ENCODE peak calls at places on chromosomes 7 and 10, in eight cellular contexts. One of them, this sample, is unnamed.

GRCh38 chr10:80094236-80094635 is 15.8 kb downstream of the TMEM254 start:
- DNase-seq in suprapubic skin: no peak
- DNase-seq in right cardiac atrium: no peak
- DNase-seq in psoas muscle: no peak
- DNase-seq in CD4-positive, alpha-beta memory T cell: no peak
- DNase-seq in fibroblast of lung: no peak
- DNase-seq in transverse colon: no peak
- DNase-seq in H9: no peak
- DNase-seq in this sample: no peak

GRCh38 chr7:55594414-55594813 is 22.1 kb upstream of the VOPP1 start:
- DNase-seq in CD4-positive, alpha-beta memory T cell: no peak
- DNase-seq in H9: peak; percentile 31
- DNase-seq in transverse colon: no peak
- DNase-seq in suprapubic skin: no peak
- DNase-seq in right cardiac atrium: no peak
- DNase-seq in psoas muscle: no peak
- DNase-seq in fibroblast of lung: no peak
- DNase-seq in this sample: no peak

GRCh38 chr10:26481914-26482550 is 43.9 kb downstream of the APBB1IP start:
- DNase-seq in fibroblast of lung: no peak
- DNase-seq in CD4-positive, alpha-beta memory T cell: peak; percentile 70
- DNase-seq in H9: no peak
- DNase-seq in suprapubic skin: no peak
- DNase-seq in psoas muscle: no peak
- DNase-seq in right cardiac atrium: no peak
- DNase-seq in transverse colon: peak; percentile 18
- DNase-seq in this sample: no peak

GRCh38 chr7:142134944-142135343 is 23.4 kb downstream of the MGAM2 start:
- DNase-seq in H9: no peak
- DNase-seq in right cardiac atrium: no peak
- DNase-seq in CD4-positive, alpha-beta memory T cell: no peak
- DNase-seq in fibroblast of lung: no peak
- DNase-seq in transverse colon: peak; percentile 13
- DNase-seq in suprapubic skin: no peak
- DNase-seq in psoas muscle: no peak
- DNase-seq in this sample: no peak

GRCh38 chr10:75398630-75399460 is 2.7 kb downstream of the ZNF503 start:
- DNase-seq in fibroblast of lung: peak; percentile 57
- DNase-seq in right cardiac atrium: peak; percentile 71
- DNase-seq in psoas muscle: peak; percentile 68
- DNase-seq in H9: peak; percentile 67
- DNase-seq in transverse colon: peak; percentile 22
- DNase-seq in suprapubic skin: no peak
- DNase-seq in CD4-positive, alpha-beta memory T cell: no peak
- DNase-seq in this sample: no peak

GRCh38 chr10:71713135-71714040 is 6.2 kb downstream of the C10orf105 start:
- DNase-seq in H9: no peak
- DNase-seq in right cardiac atrium: peak; percentile 97
- DNase-seq in transverse colon: peak; percentile 69
- DNase-seq in psoas muscle: peak; percentile 89
- DNase-seq in suprapubic skin: peak; percentile 95
- DNase-seq in fibroblast of lung: peak; percentile 79
- DNase-seq in CD4-positive, alpha-beta memory T cell: peak; percentile 51
- DNase-seq in this sample: peak; percentile 61

GRCh38 chr10:14449293-14449815 is 118.6 kb upstream of the FRMD4A start:
- DNase-seq in CD4-positive, alpha-beta memory T cell: no peak
- DNase-seq in transverse colon: no peak
- DNase-seq in suprapubic skin: no peak
- DNase-seq in right cardiac atrium: no peak
- DNase-seq in fibroblast of lung: no peak
- DNase-seq in psoas muscle: no peak
- DNase-seq in H9: no peak
- DNase-seq in this sample: no peak

GRCh38 chr10:133189726-133190125 is 29.7 kb downstream of the KNDC1 start:
- DNase-seq in CD4-positive, alpha-beta memory T cell: no peak
- DNase-seq in right cardiac atrium: peak; percentile 33
- DNase-seq in H9: no peak
- DNase-seq in transverse colon: no peak
- DNase-seq in fibroblast of lung: no peak
- DNase-seq in suprapubic skin: no peak
- DNase-seq in psoas muscle: no peak
- DNase-seq in this sample: no peak

GRCh38 chr10:5565671-5566581 is 41.2 kb downstream of the CALML3 start:
- DNase-seq in psoas muscle: peak; percentile 41
- DNase-seq in suprapubic skin: peak; percentile 56
- DNase-seq in fibroblast of lung: no peak
- DNase-seq in CD4-positive, alpha-beta memory T cell: no peak
- DNase-seq in transverse colon: peak; percentile 5
- DNase-seq in right cardiac atrium: no peak
- DNase-seq in H9: no peak
- DNase-seq in this sample: no peak

GRCh38 chr10:116688241-116688711 is 54.1 kb downstream of the HSPA12A start:
- DNase-seq in transverse colon: no peak
- DNase-seq in CD4-positive, alpha-beta memory T cell: no peak
- DNase-seq in fibroblast of lung: peak; percentile 63
- DNase-seq in suprapubic skin: no peak
- DNase-seq in psoas muscle: no peak
- DNase-seq in H9: no peak
- DNase-seq in right cardiac atrium: peak; percentile 69
- DNase-seq in this sample: no peak

GRCh38 chr7:36149694-36150452 is 3.2 kb upstream of the EEPD1 start:
- DNase-seq in CD4-positive, alpha-beta memory T cell: no peak
- DNase-seq in H9: no peak
- DNase-seq in suprapubic skin: no peak
- DNase-seq in transverse colon: no peak
- DNase-seq in psoas muscle: no peak
- DNase-seq in fibroblast of lung: no peak
- DNase-seq in right cardiac atrium: no peak
- DNase-seq in this sample: no peak

GRCh38 chr10:34522542-34522941 is 292.6 kb downstream of the PARD3 start:
- DNase-seq in transverse colon: no peak
- DNase-seq in fibroblast of lung: peak; percentile 67
- DNase-seq in right cardiac atrium: no peak
- DNase-seq in CD4-positive, alpha-beta memory T cell: no peak
- DNase-seq in psoas muscle: no peak
- DNase-seq in H9: no peak
- DNase-seq in suprapubic skin: no peak
- DNase-seq in this sample: no peak

GRCh38 chr7:30005511-30005910 is 15.9 kb upstream of the SCRN1 start:
- DNase-seq in suprapubic skin: no peak
- DNase-seq in transverse colon: no peak
- DNase-seq in right cardiac atrium: no peak
- DNase-seq in psoas muscle: no peak
- DNase-seq in fibroblast of lung: no peak
- DNase-seq in CD4-positive, alpha-beta memory T cell: no peak
- DNase-seq in H9: no peak
- DNase-seq in this sample: no peak

GRCh38 chr7:32496052-32496813 is 944 bp downstream of the AVL9 start:
- DNase-seq in psoas muscle: no peak
- DNase-seq in suprapubic skin: no peak
- DNase-seq in H9: no peak
- DNase-seq in transverse colon: no peak
- DNase-seq in fibroblast of lung: peak; percentile 8
- DNase-seq in right cardiac atrium: no peak
- DNase-seq in CD4-positive, alpha-beta memory T cell: no peak
- DNase-seq in this sample: no peak

GRCh38 chr10:21349912-21350286 is 175.6 kb downstream of the SKIDA1 start:
- DNase-seq in H9: no peak
- DNase-seq in CD4-positive, alpha-beta memory T cell: no peak
- DNase-seq in psoas muscle: no peak
- DNase-seq in right cardiac atrium: no peak
- DNase-seq in suprapubic skin: no peak
- DNase-seq in fibroblast of lung: no peak
- DNase-seq in transverse colon: no peak
- DNase-seq in this sample: no peak

GRCh38 chr7:38060637-38061036 is 117.4 kb upstream of the STARD3NL start:
- DNase-seq in fibroblast of lung: no peak
- DNase-seq in right cardiac atrium: no peak
- DNase-seq in H9: no peak
- DNase-seq in CD4-positive, alpha-beta memory T cell: no peak
- DNase-seq in psoas muscle: no peak
- DNase-seq in transverse colon: no peak
- DNase-seq in suprapubic skin: no peak
- DNase-seq in this sample: no peak

GRCh38 chr10:62047240-62047897 is 145.9 kb downstream of the ARID5B start:
- DNase-seq in CD4-positive, alpha-beta memory T cell: no peak
- DNase-seq in suprapubic skin: no peak
- DNase-seq in fibroblast of lung: no peak
- DNase-seq in H9: no peak
- DNase-seq in psoas muscle: no peak
- DNase-seq in transverse colon: no peak
- DNase-seq in right cardiac atrium: no peak
- DNase-seq in this sample: no peak

DNA sequence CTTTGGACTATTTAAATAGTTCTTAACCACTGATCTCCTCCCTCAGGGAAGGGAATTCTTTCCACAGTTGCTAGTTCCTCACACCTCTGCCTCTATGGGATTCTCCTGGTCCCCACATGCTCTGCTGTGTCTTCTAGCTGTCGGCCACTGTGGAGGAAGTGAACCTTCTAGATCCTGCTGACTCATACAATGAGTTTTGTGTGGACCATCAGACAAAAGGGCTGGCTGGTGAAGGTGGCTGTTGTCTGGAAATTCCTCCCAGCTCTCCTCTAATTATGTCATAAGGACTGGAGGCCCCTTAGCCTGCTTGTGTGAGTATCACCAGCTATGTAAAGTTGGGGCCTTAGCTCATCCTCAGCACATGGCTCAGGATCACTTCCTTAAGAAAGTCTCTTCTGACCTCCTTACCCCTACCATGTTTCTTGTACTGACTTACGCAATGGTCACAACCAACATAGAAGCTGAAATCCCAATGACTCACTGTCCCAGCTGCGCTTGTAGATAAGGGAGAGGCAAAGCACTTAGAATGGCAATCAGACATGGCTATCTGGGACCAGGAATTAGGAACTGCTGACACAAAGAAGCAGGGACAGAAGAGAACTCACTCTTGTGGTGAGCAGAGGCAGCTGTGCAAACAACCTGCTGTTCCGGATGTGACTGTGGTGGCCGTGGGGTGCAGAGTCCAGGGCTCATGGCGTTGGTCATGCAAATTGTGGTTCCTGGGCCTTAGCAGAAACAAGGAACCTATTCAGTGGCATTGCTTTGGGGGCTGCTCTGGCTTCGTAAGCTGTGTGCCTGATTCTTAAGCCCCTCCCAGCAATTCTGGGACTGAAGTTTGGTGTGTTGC is 2.5 kb upstream of the MACC1 start:
- DNase-seq in transverse colon: peak; percentile 90
- DNase-seq in CD4-positive, alpha-beta memory T cell: no peak
- DNase-seq in right cardiac atrium: peak; percentile 78
- DNase-seq in H9: peak; percentile 56
- DNase-seq in psoas muscle: peak; percentile 61
- DNase-seq in fibroblast of lung: peak; percentile 98
- DNase-seq in suprapubic skin: peak; percentile 72
- DNase-seq in this sample: peak; percentile 16
- H3K27ac ChIP-seq in transverse colon: peak overlapping the region; percentile 88
- H3K27ac ChIP-seq in CD4-positive, alpha-beta memory T cell: no peak overlapping the region
- H3K27ac ChIP-seq in right cardiac atrium: peak overlapping the region; percentile 62
- H3K27ac ChIP-seq in H9: no peak overlapping the region
- H3K27ac ChIP-seq in psoas muscle: no peak overlapping the region
- H3K27ac ChIP-seq in fibroblast of lung: peak overlapping the region; percentile 55
- H3K27ac ChIP-seq in suprapubic skin: peak overlapping the region; percentile 66
- H3K27ac ChIP-seq in this sample: peak overlapping the region; percentile 66

GRCh38 chr7:108600399-108600798 is 30.7 kb downstream of the DNAJB9 start:
- DNase-seq in transverse colon: no peak
- DNase-seq in fibroblast of lung: no peak
- DNase-seq in psoas muscle: no peak
- DNase-seq in right cardiac atrium: no peak
- DNase-seq in H9: no peak
- DNase-seq in suprapubic skin: no peak
- DNase-seq in CD4-positive, alpha-beta memory T cell: no peak
- DNase-seq in this sample: no peak

GRCh38 chr7:108598858-108599257 is 29.2 kb downstream of the DNAJB9 start:
- DNase-seq in right cardiac atrium: no peak
- DNase-seq in fibroblast of lung: no peak
- DNase-seq in CD4-positive, alpha-beta memory T cell: no peak
- DNase-seq in transverse colon: no peak
- DNase-seq in H9: no peak
- DNase-seq in psoas muscle: no peak
- DNase-seq in suprapubic skin: no peak
- DNase-seq in this sample: no peak

GRCh38 chr7:108604685-108605077 is 35.0 kb downstream of the DNAJB9 start:
- DNase-seq in suprapubic skin: no peak
- DNase-seq in H9: no peak
- DNase-seq in right cardiac atrium: no peak
- DNase-seq in fibroblast of lung: no peak
- DNase-seq in CD4-positive, alpha-beta memory T cell: no peak
- DNase-seq in transverse colon: no peak
- DNase-seq in psoas muscle: no peak
- DNase-seq in this sample: no peak

GRCh38 chr7:108605582-108606173 is 36.0 kb downstream of the DNAJB9 start:
- DNase-seq in fibroblast of lung: peak; percentile 20
- DNase-seq in CD4-positive, alpha-beta memory T cell: no peak
- DNase-seq in suprapubic skin: no peak
- DNase-seq in transverse colon: no peak
- DNase-seq in H9: no peak
- DNase-seq in psoas muscle: no peak
- DNase-seq in right cardiac atrium: no peak
- DNase-seq in this sample: no peak

GRCh38 chr7:108603922-108604684 is 34.4 kb downstream of the DNAJB9 start:
- DNase-seq in right cardiac atrium: no peak
- DNase-seq in CD4-positive, alpha-beta memory T cell: no peak
- DNase-seq in psoas muscle: no peak
- DNase-seq in fibroblast of lung: no peak
- DNase-seq in transverse colon: no peak
- DNase-seq in H9: no peak
- DNase-seq in suprapubic skin: no peak
- DNase-seq in this sample: no peak
- H3K4me1 ChIP-seq in right cardiac atrium: no peaks in the 10 kb centered on the region
- H3K4me1 ChIP-seq in CD4-positive, alpha-beta memory T cell: no peaks in the 10 kb centered on the region
- H3K4me1 ChIP-seq in psoas muscle: no peaks in the 10 kb centered on the region
- H3K4me1 ChIP-seq in fibroblast of lung: no peaks in the 10 kb centered on the region
- H3K4me1 ChIP-seq in transverse colon: no peaks in the 10 kb centered on the region
- H3K4me1 ChIP-seq in H9: no peaks in the 10 kb centered on the region
- H3K4me1 ChIP-seq in suprapubic skin: no peaks in the 10 kb centered on the region
- H3K4me1 ChIP-seq in this sample: no peaks in the 10 kb centered on the region

DNA sequence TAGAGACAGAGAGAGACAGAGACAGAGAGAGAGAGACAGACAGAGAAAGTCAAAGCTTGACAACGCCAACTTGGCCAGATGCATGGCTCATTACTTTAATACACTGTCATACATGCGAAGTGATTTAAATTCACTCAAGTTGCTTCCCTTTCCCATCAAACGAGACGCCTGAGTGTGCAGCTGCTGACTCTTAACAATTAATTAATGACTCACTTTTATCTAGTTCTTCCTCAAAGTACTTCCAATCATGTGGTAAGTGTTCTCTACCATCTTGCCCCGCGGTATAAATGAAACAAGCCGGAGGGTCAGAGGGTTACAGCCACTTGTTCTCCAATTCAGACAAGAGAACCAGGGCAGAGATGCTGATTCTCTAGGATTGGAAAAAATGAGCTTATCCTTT is 90.8 kb downstream of the SFMBT2 start:
- DNase-seq in CD4-positive, alpha-beta memory T cell: no peak
- DNase-seq in suprapubic skin: no peak
- DNase-seq in right cardiac atrium: no peak
- DNase-seq in fibroblast of lung: no peak
- DNase-seq in H9: no peak
- DNase-seq in transverse colon: no peak
- DNase-seq in psoas muscle: no peak
- DNase-seq in this sample: no peak
- H3K27ac ChIP-seq in CD4-positive, alpha-beta memory T cell: no peak overlapping the region
- H3K27ac ChIP-seq in suprapubic skin: no peak overlapping the region
- H3K27ac ChIP-seq in right cardiac atrium: no peak overlapping the region
- H3K27ac ChIP-seq in fibroblast of lung: no peak overlapping the region
- H3K27ac ChIP-seq in H9: no peak overlapping the region
- H3K27ac ChIP-seq in transverse colon: no peak overlapping the region
- H3K27ac ChIP-seq in psoas muscle: no peak overlapping the region
- H3K27ac ChIP-seq in this sample: no peak overlapping the region

GRCh38 chr10:99921948-99922347 is 87.8 kb downstream of the DNMBP start:
- DNase-seq in suprapubic skin: no peak
- DNase-seq in psoas muscle: no peak
- DNase-seq in transverse colon: no peak
- DNase-seq in CD4-positive, alpha-beta memory T cell: no peak
- DNase-seq in H9: no peak
- DNase-seq in fibroblast of lung: no peak
- DNase-seq in right cardiac atrium: no peak
- DNase-seq in this sample: no peak
- H3K4me1 ChIP-seq in suprapubic skin: peaks cover 58% of the 10 kb centered on the region
- H3K4me1 ChIP-seq in psoas muscle: peaks cover 33% of the 10 kb centered on the region
- H3K4me1 ChIP-seq in transverse colon: peaks cover 63% of the 10 kb centered on the region
- H3K4me1 ChIP-seq in CD4-positive, alpha-beta memory T cell: no peaks in the 10 kb centered on the region
- H3K4me1 ChIP-seq in H9: no peaks in the 10 kb centered on the region
- H3K4me1 ChIP-seq in fibroblast of lung: peaks cover 9% of the 10 kb centered on the region
- H3K4me1 ChIP-seq in right cardiac atrium: peaks cover 5% of the 10 kb centered on the region
- H3K4me1 ChIP-seq in this sample: no peaks in the 10 kb centered on the region

This sample was measured in CD8-positive, alpha-beta memory T cell.